ENCODE peak calls at places on chromosomes 7 and 10, in eight cellular contexts. K is fibroblast of mammary gland, E is EL, N is T-helper 9 cell, I is IMR-90, G is T-helper 2 cell, Z is heart right ventricle, B is fibroblast of villous mesenchyme. D is an unnamed sample.

GRCh38 chr10:114856544-114857287 is 35.1 kb downstream of the FHIP2A start:
- DNase-seq in K (peak), E (peak), N (no peak), I (peak), G (no peak), Z (no peak), B (peak), D (no peak)

GRCh38 chr7:33087356-33087755 is 21.8 kb downstream of the RP9 start:
- DNase-seq in K (no peak), E (no peak), N (no peak), I (no peak), G (no peak), Z (no peak), B (no peak), D (no peak)

GRCh38 chr10:112026438-112026837 is 157.1 kb downstream of the GPAM start:
- DNase-seq in K (no peak), E (no peak), N (no peak), I (no peak), G (no peak), Z (no peak), B (no peak), D (no peak)

GRCh38 chr10:32981760-32982159 is 23.7 kb upstream of the ITGB1 start:
- DNase-seq in K (peak), E (peak), N (no peak), I (peak), G (no peak), Z (peak), B (peak), D (no peak)

GRCh38 chr10:22228943-22229755 is 11.3 kb upstream of the EBLN1 start:
- DNase-seq in K (peak), E (peak), N (peak), I (peak), G (peak), Z (peak), B (peak), D (peak)

GRCh38 chr10:93271347-93271746 is 197.7 kb downstream of the CYP26A1 start:
- DNase-seq in K (no peak), E (no peak), N (no peak), I (no peak), G (no peak), Z (no peak), B (no peak), D (no peak)

GRCh38 chr7:82729172-82730030 is 285.8 kb upstream of the CACNA2D1 start:
- DNase-seq in K (peak), E (peak), N (no peak), I (peak), G (no peak), Z (no peak), B (peak), D (no peak)

GRCh38 chr7:5780801-5781496 is 514 bp downstream of the RNF216 start:
- DNase-seq in K (peak), E (peak), N (peak), I (no peak), G (peak), Z (peak), B (peak), D (peak)

GRCh38 chr10:126253613-126254002 is 134.7 kb downstream of the ADAM12 start:
- DNase-seq in K (no peak), E (no peak), N (no peak), I (no peak), G (no peak), Z (no peak), B (no peak), D (no peak)

GRCh38 chr7:142440219-142441073 is 182.6 kb upstream of the PRSS58 start:
- DNase-seq in K (peak), E (peak), N (no peak), I (peak), G (no peak), Z (no peak), B (peak), D (no peak)

GRCh38 chr7:156703209-156703608 is 62.6 kb downstream of the RNF32 start:
- DNase-seq in K (peak), E (no peak), N (no peak), I (no peak), G (no peak), Z (no peak), B (no peak), D (no peak)

GRCh38 chr10:114271779-114272167 is 32.7 kb downstream of the VWA2 start:
- DNase-seq in K (peak), E (peak), N (no peak), I (peak), G (no peak), Z (peak), B (peak), D (peak)

GRCh38 chr7:91784469-91784868 is 96.0 kb downstream of the MTERF1 start:
- DNase-seq in K (peak), E (peak), N (no peak), I (peak), G (no peak), Z (no peak), B (peak), D (no peak)

GRCh38 chr10:105041956-105042355 is 400.9 kb downstream of the SORCS3 start:
- DNase-seq in K (no peak), E (no peak), N (no peak), I (no peak), G (no peak), Z (no peak), B (no peak), D (no peak)

GRCh38 chr7:138556771-138557484 is 96.9 kb downstream of the TRIM24 start:
- DNase-seq in K (no peak), E (no peak), N (no peak), I (no peak), G (no peak), Z (no peak), B (peak), D (no peak)

GRCh38 chr7:151793531-151793935 is 83.4 kb downstream of the PRKAG2 start:
- DNase-seq in K (peak), E (no peak), N (no peak), I (no peak), G (no peak), Z (no peak), B (no peak), D (peak)

GRCh38 chr7:91656486-91657237 is 223.8 kb downstream of the MTERF1 start:
- DNase-seq in K (peak), E (peak), N (no peak), I (no peak), G (no peak), Z (no peak), B (peak), D (peak)

D was measured in tibial artery.